ENCODE peak calls at places on chromosomes 11 and 22, in seven cellular contexts. T, P, O, S, B, N and K are unnamed samples.
A peak's percentile ranks its signal among the peaks of the same experiment; 100 is the strongest.

GRCh38 chr22:43618517-43618916 is 193.6 kb downstream of the EFCAB6 start:
- DNase-seq in S (no peak), B (no peak), T (no peak), N (no peak), O (no peak), P (no peak), K (no peak)

GRCh38 chr22:26797910-26798309 is 140.5 kb downstream of the MIAT start:
- DNase-seq in P (no peak), T (peak; percentile 59), N (no peak), B (peak; percentile 6), S (no peak), O (no peak), K (no peak)

GRCh38 chr11:128686745-128687177 is 7.1 kb upstream of the FLI1 start:
- DNase-seq in S (peak; percentile 40), T (peak; percentile 70), P (peak; percentile 21), O (peak; percentile 68), B (no peak), N (peak; percentile 79), K (no peak)

GRCh38 chr11:46832511-46833214 is 13.4 kb downstream of the CKAP5 start:
- DNase-seq in N (no peak), T (no peak), B (no peak), P (no peak), O (no peak), S (no peak), K (no peak)

GRCh38 chr11:55719608-55720160 is 53.6 kb upstream of the OR5D13 start:
- DNase-seq in T (no peak), P (no peak), O (no peak), B (no peak), N (peak; percentile 16), S (no peak), K (no peak)

GRCh38 chr11:79503028-79503427 is 62.2 kb upstream of the TENM4 start:
- DNase-seq in T (no peak), O (no peak), S (no peak), N (peak; percentile 16), B (no peak), P (no peak), K (no peak)

GRCh38 chr11:100576044-100577021 is 110.8 kb upstream of the ARHGAP42 start:
- DNase-seq in O (peak; percentile 75), P (peak; percentile 78), N (peak; percentile 69), S (peak; percentile 61), B (peak; percentile 43), T (peak; percentile 76), K (peak; percentile 6)

GRCh38 chr11:131311746-131312145 is 58.7 kb upstream of the NTM start:
- DNase-seq in T (no peak), N (no peak), O (no peak), S (no peak), P (no peak), B (no peak), K (no peak)

GRCh38 chr11:118610773-118611432 is 3.5 kb downstream of the PHLDB1 start:
- DNase-seq in B (no peak), P (peak; percentile 61), S (peak; percentile 81), O (peak; percentile 92), T (peak; percentile 94), N (peak; percentile 89), K (no peak)

GRCh38 chr11:68942751-68943271 is 38.0 kb downstream of the MRGPRD start:
- DNase-seq in P (no peak), O (peak; percentile 43), N (no peak), B (no peak), S (no peak), T (no peak), K (no peak)

GRCh38 chr11:11880179-11880578 is 38.4 kb downstream of the USP47 start:
- DNase-seq in O (no peak), P (no peak), N (no peak), B (no peak), S (no peak), T (no peak), K (no peak)

GRCh38 chr11:81237139-81237538 is 1496.5 kb downstream of the FAM181B start:
- DNase-seq in S (peak; percentile 70), O (peak; percentile 63), P (peak; percentile 76), B (no peak), T (peak; percentile 74), N (peak; percentile 50), K (peak; percentile 40)

GRCh38 chr11:27395556-27396258 is 32.7 kb upstream of the CCDC34 start:
- DNase-seq in B (no peak), T (peak; percentile 42), O (peak; percentile 81), N (peak; percentile 70), S (no peak), P (peak; percentile 65), K (peak; percentile 79)

GRCh38 chr11:118088531-118088930 is 1.8 kb upstream of the SMIM35 start:
- DNase-seq in T (no peak), B (no peak), O (no peak), N (no peak), S (no peak), P (peak; percentile 60), K (peak; percentile 89)

GRCh38 chr11:118939948-118940598 is 14.3 kb upstream of the BCL9L start:
- DNase-seq in S (peak; percentile 34), B (no peak), N (peak; percentile 16), O (peak; percentile 53), P (no peak), T (peak; percentile 80), K (peak; percentile 19)

GRCh38 chr11:70420008-70420464 is 21.7 kb downstream of the CTTN start:
- DNase-seq in S (no peak), B (no peak), N (no peak), P (peak; percentile 45), O (no peak), T (no peak), K (no peak)

GRCh38 chr11:64263021-64263946 is 12.0 kb downstream of the PLCB3 start:
- DNase-seq in O (no peak), B (no peak), S (no peak), P (no peak), T (peak; percentile 49), N (peak; percentile 39), K (no peak)

GRCh38 chr22:41919357-41920224 is 4.7 kb upstream of the SHISA8 start:
- DNase-seq in O (peak; percentile 66), N (peak; percentile 62), B (no peak), P (no peak), T (peak; percentile 97), S (peak; percentile 31), K (no peak)

GRCh38 chr11:110979696-110980095 is 265.8 kb upstream of the POU2AF2 start:
- DNase-seq in B (no peak), P (peak; percentile 31), N (peak; percentile 58), O (no peak), S (no peak), T (no peak), K (peak; percentile 6)

GRCh38 chr11:118109231-118109630 is 22.5 kb upstream of the SMIM35 start:
- DNase-seq in O (no peak), N (peak; percentile 58), S (no peak), B (no peak), T (no peak), P (peak; percentile 20), K (no peak)

GRCh38 chr22:44179196-44179988 is 1.3 kb upstream of the PARVG start:
- DNase-seq in T (no peak), B (no peak), S (no peak), P (no peak), O (no peak), N (no peak), K (no peak)

GRCh38 chr22:46214149-46214548 is 35.9 kb downstream of the CDPF1 start:
- DNase-seq in T (no peak), P (no peak), N (no peak), O (no peak), S (no peak), B (no peak), K (no peak)

GRCh38 chr22:46213052-46213451 is 37.0 kb downstream of the CDPF1 start:
- DNase-seq in N (peak; percentile 6), S (no peak), P (no peak), T (no peak), B (no peak), O (no peak), K (no peak)

GRCh38 chr22:46212195-46212594 is 37.9 kb downstream of the CDPF1 start:
- DNase-seq in O (no peak), N (no peak), B (no peak), T (no peak), S (no peak), P (no peak), K (no peak)

GRCh38 chr22:46214616-46215015 is 35.5 kb downstream of the CDPF1 start:
- DNase-seq in P (no peak), T (no peak), O (no peak), S (no peak), B (no peak), N (no peak), K (no peak)

DNA sequence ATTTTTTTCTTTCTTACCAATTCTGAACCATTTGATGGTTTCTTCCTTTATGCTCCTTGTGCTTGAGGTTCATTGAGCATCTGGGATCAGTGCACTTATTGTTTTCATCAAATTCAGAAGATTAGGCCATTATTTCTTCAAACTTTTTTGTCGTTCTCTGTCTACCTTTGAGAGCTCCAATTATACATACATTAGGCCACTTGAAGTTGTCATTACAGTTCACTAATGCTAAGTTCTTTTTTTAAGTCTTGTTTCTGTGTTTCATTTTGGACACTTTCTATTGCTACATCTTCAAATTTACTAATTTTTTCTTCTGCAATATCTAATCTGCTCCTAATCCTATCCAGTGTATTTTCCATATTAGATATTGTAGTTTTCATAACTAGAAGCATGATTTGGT is 40.8 kb downstream of the CDPF1 start:
- DNase-seq in B (no peak), O (no peak), S (no peak), T (no peak), P (no peak), N (peak; percentile 9), K (no peak)
- TF ChIP-seq EZH2 in B (no peak), O (no peak), S (no peak), T (no peak), P (no peak), N (no peak), K (no peak)

GRCh38 chr11:67276821-67277230 is 10.6 kb downstream of the GRK2 start:
- DNase-seq in S (peak; percentile 57), N (peak; percentile 84), T (peak; percentile 59), P (no peak), O (no peak), B (no peak), K (no peak)
- H3K4me3 ChIP-seq in S (peak overlapping the region; percentile 25), N (peak overlapping the region; percentile 75), T (peak overlapping the region; percentile 10), P (no peak overlapping the region), O (no peak overlapping the region), B (peak overlapping the region; percentile 41), K (no peak overlapping the region)

GRCh38 chr11:106021181-106021966 is 666 bp downstream of the MSANTD4 start:
- DNase-seq in P (peak; percentile 59), O (peak; percentile 11), S (no peak), T (peak; percentile 32), B (no peak), N (peak; percentile 70), K (no peak)
- H3K9me2 ChIP-seq in P (no peaks in the 10 kb centered on the region), O (no peaks in the 10 kb centered on the region), S (no peaks in the 10 kb centered on the region), T (no peaks in the 10 kb centered on the region), B (no peaks in the 10 kb centered on the region), N (no peaks in the 10 kb centered on the region), K (no peaks in the 10 kb centered on the region)

DNA sequence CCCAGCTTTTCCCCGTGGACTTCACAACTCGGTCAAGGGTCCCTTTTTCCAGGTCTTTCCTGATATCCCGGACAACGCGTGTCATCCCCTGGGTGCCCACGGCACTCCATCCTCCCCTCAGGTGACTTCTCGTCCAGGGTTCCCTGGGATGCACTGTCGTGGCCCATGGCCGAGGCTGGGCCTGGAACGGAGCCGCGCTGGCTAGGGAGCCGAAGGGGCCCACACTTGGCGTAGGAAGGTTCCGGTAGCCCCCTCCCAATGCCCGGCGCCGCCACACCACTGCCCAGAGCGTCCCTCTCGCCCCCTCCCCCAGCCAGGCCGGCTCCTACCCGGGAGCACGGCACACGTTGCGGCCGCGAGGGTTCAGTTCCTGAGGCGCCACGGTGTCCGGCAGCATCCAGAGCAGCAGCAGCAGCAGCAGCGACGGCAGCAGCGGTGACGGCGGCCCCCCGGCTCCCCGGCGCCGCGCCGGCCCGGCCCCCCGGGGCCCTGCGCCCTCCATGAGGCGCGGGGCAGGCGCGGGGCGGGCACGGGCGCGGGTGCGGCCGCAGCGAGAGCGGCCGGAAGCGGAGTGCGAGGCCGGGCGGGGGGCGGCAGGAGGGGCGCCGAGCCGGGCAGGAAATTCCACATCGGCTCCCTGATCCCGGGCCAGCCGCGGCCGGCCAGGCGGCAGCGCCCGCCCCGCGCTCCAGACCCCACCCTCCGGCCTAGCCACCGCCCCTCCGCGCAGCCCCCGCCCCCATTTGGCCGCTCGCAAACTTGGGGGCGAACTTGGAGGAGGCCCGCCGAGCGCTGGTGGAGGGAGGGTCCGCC is at the start of gene SCARF2:
- DNase-seq in N (peak; percentile 78), B (no peak), T (peak; percentile 86), P (no peak), S (no peak), O (peak; percentile 86), K (no peak)
- TF ChIP-seq EZH2 in N (no peak), B (no peak), T (peak; percentile 75), P (no peak), S (no peak), O (no peak), K (no peak)